ENCODE peak calls at places on chromosome 16, in five cellular contexts. D, T, S, O and I are unnamed samples.

GRCh38 chr16:81273223-81273940 is 34.9 kb downstream of the BCO1 start:
- ATAC-seq in D (no peak), T (no peak), O (no peak), S (no peak), I (no peak)

GRCh38 chr16:28511031-28511430 is 4.4 kb upstream of the IL27 start:
- ATAC-seq in S (no peak), T (no peak), O (no peak), D (no peak), I (no peak)

GRCh38 chr16:66020642-66021041 is 345.8 kb upstream of the CDH5 start:
- ATAC-seq in O (no peak), D (no peak), T (no peak), S (peak; percentile 40), I (no peak)

GRCh38 chr16:69244336-69244735 is 57.4 kb downstream of the SNTB2 start:
- ATAC-seq in S (no peak), D (no peak), T (no peak), O (no peak), I (no peak)

GRCh38 chr16:30884760-30885159 is 9.1 kb downstream of the BCL7C start:
- ATAC-seq in S (peak; percentile 85), O (no peak), T (no peak), D (no peak), I (no peak)

GRCh38 chr16:46629331-46629843 is 8.2 kb upstream of the SHCBP1 start:
- ATAC-seq in T (peak; percentile 83), S (peak; percentile 43), O (peak; percentile 16), D (peak; percentile 69), I (peak; percentile 46)

GRCh38 chr16:22139008-22139407 is 23.3 kb upstream of the SDR42E2 start:
- ATAC-seq in O (peak; percentile 33), D (no peak), T (no peak), S (no peak), I (no peak)

GRCh38 chr16:74984194-74984669 is 691 bp downstream of the WDR59 start:
- ATAC-seq in O (no peak), D (no peak), S (peak; percentile 34), T (peak; percentile 33), I (no peak)

GRCh38 chr16:84795338-84796053 is 24.3 kb upstream of the CRISPLD2 start:
- ATAC-seq in O (no peak), D (peak; percentile 51), S (no peak), T (no peak), I (peak; percentile 99)

GRCh38 chr16:48409839-48410610 is 24.8 kb upstream of the SIAH1 start:
- ATAC-seq in T (peak; percentile 89), O (peak; percentile 96), D (peak; percentile 86), S (no peak), I (no peak)

GRCh38 chr16:11797957-11798299 is 870 bp upstream of the ZC3H7A start:
- ATAC-seq in D (peak; percentile 3), S (peak; percentile 3), O (peak; percentile 10), T (peak; percentile 4), I (no peak)

GRCh38 chr16:87789437-87790277 is 23.9 kb upstream of the KLHDC4 start:
- ATAC-seq in O (peak; percentile 80), S (no peak), D (peak; percentile 57), T (peak; percentile 91), I (peak; percentile 68)

GRCh38 chr16:83826146-83826913 is 18.6 kb downstream of the HSBP1 start:
- ATAC-seq in S (peak; percentile 99), D (peak; percentile 96), O (peak; percentile 92), T (peak; percentile 96), I (peak; percentile 93)

GRCh38 chr16:85376292-85377095 is 236.6 kb upstream of the GSE1 start:
- ATAC-seq in O (no peak), T (no peak), S (no peak), D (no peak), I (peak; percentile 39)

GRCh38 chr16:81424761-81425160 is 19.8 kb upstream of the CMIP start:
- ATAC-seq in O (no peak), D (peak; percentile 51), T (peak; percentile 49), S (peak; percentile 84), I (no peak)

GRCh38 chr16:81707411-81708321 is 71.4 kb upstream of the PLCG2 start:
- ATAC-seq in D (no peak), O (no peak), S (no peak), T (no peak), I (peak; percentile 35)

GRCh38 chr16:31228206-31228605 is 11.3 kb upstream of the PYDC1 start:
- ATAC-seq in T (peak; percentile 48), S (no peak), O (peak; percentile 60), D (peak; percentile 56), I (no peak)

GRCh38 chr16:4067262-4068001 is 48.8 kb downstream of the ADCY9 start:
- ATAC-seq in O (peak; percentile 74), S (no peak), D (no peak), T (no peak), I (no peak)

GRCh38 chr16:78249056-78249455 is 149.6 kb downstream of the WWOX start:
- ATAC-seq in S (no peak), T (peak; percentile 59), O (peak; percentile 92), D (no peak), I (no peak)

GRCh38 chr16:12214509-12214908 is 238.0 kb downstream of the SNX29 start:
- ATAC-seq in T (no peak), O (no peak), S (no peak), D (no peak), I (no peak)

GRCh38 chr16:77660311-77660710 is 62.0 kb upstream of the NUDT7 start:
- ATAC-seq in D (peak; percentile 47), T (peak; percentile 83), S (no peak), O (peak; percentile 84), I (no peak)

GRCh38 chr16:72844225-72844920 is 203.6 kb downstream of the ZFHX3 start:
- ATAC-seq in S (peak; percentile 42), O (no peak), D (no peak), T (no peak), I (no peak)
- H3K4me3 ChIP-seq in S (no peak overlapping the region), O (no peak overlapping the region), D (no peak overlapping the region), T (no peak overlapping the region), I (no peak overlapping the region)

GRCh38 chr16:1895068-1895467 is 23.1 kb upstream of the MEIOB start:
- ATAC-seq in D (no peak), T (no peak), S (no peak), O (no peak), I (no peak)
- TF ChIP-seq EP300 in D (no peak), T (no peak), S (no peak), O (no peak), I (no peak)

GRCh38 chr16:56941856-56942331 is 10.0 kb downstream of the HERPUD1 start:
- ATAC-seq in S (peak; percentile 12), O (no peak), D (peak; percentile 2), T (no peak), I (no peak)

GRCh38 chr16:56945847-56946527 is 14.0 kb downstream of the HERPUD1 start:
- ATAC-seq in D (peak; percentile 3), S (no peak), T (no peak), O (no peak), I (no peak)

GRCh38 chr16:56941092-56941491 is 9.2 kb downstream of the HERPUD1 start:
- ATAC-seq in D (no peak), T (no peak), S (peak; percentile 4), O (no peak), I (no peak)

GRCh38 chr16:56944954-56945839 is 13.3 kb downstream of the HERPUD1 start:
- ATAC-seq in O (no peak), S (peak; percentile 34), D (peak; percentile 26), T (no peak), I (no peak)

DNA sequence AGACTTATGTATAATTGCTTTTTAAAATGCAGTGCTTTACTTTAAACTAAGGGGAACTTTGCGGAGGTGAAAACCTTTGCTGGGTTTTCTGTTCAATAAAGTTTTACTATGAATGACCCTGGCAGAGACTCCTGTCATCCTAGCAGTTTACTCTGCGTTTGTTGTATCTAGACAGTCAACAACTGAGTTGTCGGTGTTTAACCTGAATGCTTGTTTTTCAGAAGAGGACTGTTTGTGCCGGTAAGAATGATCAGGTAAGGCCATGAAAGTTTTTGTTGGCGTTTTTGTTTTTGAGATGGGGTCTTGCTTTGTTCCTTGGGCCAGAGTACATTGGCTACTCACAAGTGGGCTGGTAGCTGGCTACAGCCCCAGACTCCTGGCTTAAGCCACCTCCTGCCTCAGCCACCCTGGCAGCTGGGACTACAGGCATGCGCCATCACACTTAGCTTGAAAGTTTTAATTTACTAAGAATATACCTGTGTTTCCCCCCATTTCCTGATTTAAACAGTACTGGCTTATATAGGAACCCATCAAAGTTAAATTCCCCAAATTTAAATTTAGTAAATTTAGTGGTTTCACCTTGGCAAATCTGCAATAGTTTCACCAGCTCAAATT is 11.9 kb downstream of the HERPUD1 start:
- ATAC-seq in O (no peak), D (no peak), T (no peak), S (no peak), I (no peak)
- TF ChIP-seq POLR2A in O (no peak), D (no peak), T (no peak), S (peak; percentile 44), I (no peak)

DNA sequence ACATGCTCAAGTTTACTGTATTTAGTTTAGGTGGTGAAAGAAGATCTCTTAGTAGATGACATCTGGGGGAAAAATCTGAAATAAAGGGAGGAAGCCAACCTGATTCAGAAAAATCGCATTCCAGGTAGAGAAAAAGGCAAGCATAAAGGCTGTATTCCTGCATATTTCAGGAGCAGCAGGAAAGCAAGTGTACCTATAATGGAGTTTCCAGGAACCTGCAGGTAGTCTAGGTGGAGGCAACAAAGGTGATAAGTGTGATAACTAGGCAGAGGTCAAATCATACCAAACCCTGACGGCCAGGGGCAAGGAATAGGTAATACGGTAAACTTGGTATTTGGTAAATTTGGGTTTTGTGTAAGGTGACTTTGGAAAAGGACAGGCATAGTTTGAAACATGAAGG is 132.8 kb upstream of the GOT2 start:
- ATAC-seq in S (no peak), O (no peak), T (no peak), D (no peak), I (no peak)
- H3K4me3 ChIP-seq in S (no peak overlapping the region), O (no peak overlapping the region), T (no peak overlapping the region), D (no peak overlapping the region), I (no peak overlapping the region)